ENCODE peak calls at places on chromosomes 2 and 18, in seven cellular contexts. One of them, this sample, is unnamed.

GRCh38 chr18:3648695-3649094 is 198.7 kb downstream of the TGIF1 start:
- DNase-seq in hepatocyte: no peak
- DNase-seq in kidney epithelial cell: no peak
- DNase-seq in dorsolateral prefrontal cortex: no peak
- DNase-seq in psoas muscle: no peak
- DNase-seq in thoracic aorta: no peak
- DNase-seq in GM12865: no peak
- DNase-seq in this sample: no peak

GRCh38 chr2:239817011-239817490 is 208.1 kb downstream of the NDUFA10 start:
- DNase-seq in GM12865: no peak
- DNase-seq in thoracic aorta: no peak
- DNase-seq in dorsolateral prefrontal cortex: peak; percentile 36
- DNase-seq in psoas muscle: no peak
- DNase-seq in kidney epithelial cell: no peak
- DNase-seq in hepatocyte: no peak
- DNase-seq in this sample: no peak

GRCh38 chr2:72143441-72144356 is 4.0 kb downstream of the CYP26B1 start:
- DNase-seq in hepatocyte: no peak
- DNase-seq in psoas muscle: peak; percentile 42
- DNase-seq in GM12865: no peak
- DNase-seq in dorsolateral prefrontal cortex: peak; percentile 56
- DNase-seq in kidney epithelial cell: no peak
- DNase-seq in thoracic aorta: no peak
- DNase-seq in this sample: no peak

GRCh38 chr18:23188391-23188790 is 53.1 kb downstream of the CABLES1 start:
- DNase-seq in thoracic aorta: no peak
- DNase-seq in GM12865: no peak
- DNase-seq in kidney epithelial cell: no peak
- DNase-seq in hepatocyte: no peak
- DNase-seq in dorsolateral prefrontal cortex: no peak
- DNase-seq in psoas muscle: no peak
- DNase-seq in this sample: no peak

GRCh38 chr2:25339121-25339738 is 2.5 kb downstream of the DNMT3A start:
- DNase-seq in psoas muscle: no peak
- DNase-seq in dorsolateral prefrontal cortex: no peak
- DNase-seq in hepatocyte: no peak
- DNase-seq in thoracic aorta: no peak
- DNase-seq in GM12865: no peak
- DNase-seq in kidney epithelial cell: no peak
- DNase-seq in this sample: no peak

GRCh38 chr2:24122-24521 is 22.2 kb downstream of the FAM110C start:
- DNase-seq in kidney epithelial cell: peak; percentile 43
- DNase-seq in psoas muscle: no peak
- DNase-seq in hepatocyte: no peak
- DNase-seq in GM12865: no peak
- DNase-seq in dorsolateral prefrontal cortex: no peak
- DNase-seq in thoracic aorta: no peak
- DNase-seq in this sample: no peak

GRCh38 chr2:128409326-128410034 is 90.8 kb upstream of the HS6ST1 start:
- DNase-seq in psoas muscle: no peak
- DNase-seq in kidney epithelial cell: no peak
- DNase-seq in hepatocyte: no peak
- DNase-seq in dorsolateral prefrontal cortex: peak; percentile 20
- DNase-seq in thoracic aorta: no peak
- DNase-seq in GM12865: no peak
- DNase-seq in this sample: no peak

GRCh38 chr2:189659734-189660133 is 1.5 kb upstream of the ASNSD1 start:
- DNase-seq in thoracic aorta: no peak
- DNase-seq in dorsolateral prefrontal cortex: no peak
- DNase-seq in psoas muscle: no peak
- DNase-seq in kidney epithelial cell: no peak
- DNase-seq in GM12865: no peak
- DNase-seq in hepatocyte: no peak
- DNase-seq in this sample: no peak

GRCh38 chr18:195651-196050 is 37.3 kb downstream of the USP14 start:
- DNase-seq in dorsolateral prefrontal cortex: no peak
- DNase-seq in psoas muscle: no peak
- DNase-seq in kidney epithelial cell: no peak
- DNase-seq in GM12865: no peak
- DNase-seq in hepatocyte: no peak
- DNase-seq in thoracic aorta: no peak
- DNase-seq in this sample: no peak

GRCh38 chr18:55927831-55928230 is 339.8 kb upstream of the TCF4 start:
- DNase-seq in thoracic aorta: no peak
- DNase-seq in GM12865: no peak
- DNase-seq in psoas muscle: no peak
- DNase-seq in hepatocyte: no peak
- DNase-seq in dorsolateral prefrontal cortex: no peak
- DNase-seq in kidney epithelial cell: no peak
- DNase-seq in this sample: no peak

GRCh38 chr2:24840164-24840869 is 47.1 kb downstream of the CENPO start:
- DNase-seq in dorsolateral prefrontal cortex: no peak
- DNase-seq in psoas muscle: no peak
- DNase-seq in thoracic aorta: no peak
- DNase-seq in kidney epithelial cell: no peak
- DNase-seq in hepatocyte: no peak
- DNase-seq in GM12865: no peak
- DNase-seq in this sample: no peak

GRCh38 chr2:74051504-74051903 is 66.8 kb downstream of the TET3 start:
- DNase-seq in dorsolateral prefrontal cortex: no peak
- DNase-seq in hepatocyte: no peak
- DNase-seq in GM12865: peak; percentile 48
- DNase-seq in psoas muscle: no peak
- DNase-seq in kidney epithelial cell: no peak
- DNase-seq in thoracic aorta: no peak
- DNase-seq in this sample: no peak
- H3K4me3 ChIP-seq in dorsolateral prefrontal cortex: no peak overlapping the region
- H3K4me3 ChIP-seq in hepatocyte: no peak overlapping the region
- H3K4me3 ChIP-seq in GM12865: no peak overlapping the region
- H3K4me3 ChIP-seq in psoas muscle: no peak overlapping the region
- H3K4me3 ChIP-seq in kidney epithelial cell: no peak overlapping the region
- H3K4me3 ChIP-seq in thoracic aorta: no peak overlapping the region
- H3K4me3 ChIP-seq in this sample: no peak overlapping the region

DNA sequence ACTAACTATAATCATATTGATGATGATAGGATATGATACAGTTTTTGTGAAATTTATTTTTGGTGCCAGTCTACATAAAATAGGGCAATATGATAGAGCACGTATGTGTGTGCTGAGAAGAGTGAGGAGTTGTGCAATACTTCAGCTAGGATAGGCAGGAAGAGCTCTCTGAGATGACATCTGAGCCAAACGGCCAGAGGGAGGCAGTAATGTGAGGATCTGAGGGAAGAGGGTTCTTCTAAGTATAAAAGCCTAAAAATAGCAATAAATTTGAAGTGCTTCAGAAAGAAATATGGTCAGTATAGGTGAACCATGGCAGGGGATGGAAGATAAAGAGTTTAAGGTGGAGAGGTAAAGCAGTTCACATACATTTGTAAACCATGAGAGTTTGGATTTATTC is 102.5 kb downstream of the OLA1 start:
- DNase-seq in dorsolateral prefrontal cortex: no peak
- DNase-seq in hepatocyte: peak; percentile 14
- DNase-seq in psoas muscle: no peak
- DNase-seq in GM12865: peak; percentile 6
- DNase-seq in thoracic aorta: no peak
- DNase-seq in kidney epithelial cell: no peak
- DNase-seq in this sample: no peak
- TF ChIP-seq CTCF in dorsolateral prefrontal cortex: no peak
- TF ChIP-seq CTCF in hepatocyte: peak; percentile 14
- TF ChIP-seq CTCF in psoas muscle: no peak
- TF ChIP-seq CTCF in GM12865: peak; percentile 2
- TF ChIP-seq CTCF in thoracic aorta: no peak
- TF ChIP-seq CTCF in kidney epithelial cell: peak; percentile 11
- TF ChIP-seq CTCF in this sample: no peak

GRCh38 chr18:32440478-32440877 is 30.2 kb downstream of the GAREM1 start:
- DNase-seq in hepatocyte: no peak
- DNase-seq in dorsolateral prefrontal cortex: no peak
- DNase-seq in psoas muscle: no peak
- DNase-seq in GM12865: no peak
- DNase-seq in thoracic aorta: no peak
- DNase-seq in kidney epithelial cell: no peak
- DNase-seq in this sample: no peak

GRCh38 chr18:32442575-32442974 is 28.1 kb downstream of the GAREM1 start:
- DNase-seq in dorsolateral prefrontal cortex: no peak
- DNase-seq in psoas muscle: no peak
- DNase-seq in GM12865: no peak
- DNase-seq in thoracic aorta: no peak
- DNase-seq in hepatocyte: no peak
- DNase-seq in kidney epithelial cell: no peak
- DNase-seq in this sample: no peak

GRCh38 chr18:32439802-32440201 is 30.9 kb downstream of the GAREM1 start:
- DNase-seq in thoracic aorta: no peak
- DNase-seq in kidney epithelial cell: no peak
- DNase-seq in dorsolateral prefrontal cortex: no peak
- DNase-seq in psoas muscle: no peak
- DNase-seq in GM12865: no peak
- DNase-seq in hepatocyte: no peak
- DNase-seq in this sample: no peak

GRCh38 chr18:32443356-32443755 is 27.3 kb downstream of the GAREM1 start:
- DNase-seq in hepatocyte: no peak
- DNase-seq in dorsolateral prefrontal cortex: no peak
- DNase-seq in kidney epithelial cell: no peak
- DNase-seq in GM12865: no peak
- DNase-seq in thoracic aorta: no peak
- DNase-seq in psoas muscle: no peak
- DNase-seq in this sample: no peak

GRCh38 chr18:32441536-32441935 is 29.1 kb downstream of the GAREM1 start:
- DNase-seq in GM12865: no peak
- DNase-seq in dorsolateral prefrontal cortex: no peak
- DNase-seq in thoracic aorta: no peak
- DNase-seq in psoas muscle: no peak
- DNase-seq in hepatocyte: no peak
- DNase-seq in kidney epithelial cell: no peak
- DNase-seq in this sample: no peak
- H3K4me3 ChIP-seq in GM12865: no peak overlapping the region
- H3K4me3 ChIP-seq in dorsolateral prefrontal cortex: peak overlapping the region; percentile 32
- H3K4me3 ChIP-seq in thoracic aorta: peak overlapping the region; percentile 45
- H3K4me3 ChIP-seq in psoas muscle: peak overlapping the region; percentile 32
- H3K4me3 ChIP-seq in hepatocyte: no peak overlapping the region
- H3K4me3 ChIP-seq in kidney epithelial cell: no peak overlapping the region
- H3K4me3 ChIP-seq in this sample: no peak overlapping the region

GRCh38 chr2:69692424-69692823 is 48.9 kb upstream of the AAK1 start:
- DNase-seq in hepatocyte: no peak
- DNase-seq in dorsolateral prefrontal cortex: no peak
- DNase-seq in thoracic aorta: no peak
- DNase-seq in GM12865: no peak
- DNase-seq in psoas muscle: no peak
- DNase-seq in kidney epithelial cell: no peak
- DNase-seq in this sample: no peak

GRCh38 chr2:69695850-69696216 is 46.1 kb upstream of the ANXA4 start:
- DNase-seq in thoracic aorta: no peak
- DNase-seq in hepatocyte: no peak
- DNase-seq in kidney epithelial cell: no peak
- DNase-seq in psoas muscle: no peak
- DNase-seq in GM12865: no peak
- DNase-seq in dorsolateral prefrontal cortex: no peak
- DNase-seq in this sample: no peak

GRCh38 chr2:69693472-69694450 is 48.2 kb upstream of the ANXA4 start:
- DNase-seq in kidney epithelial cell: no peak
- DNase-seq in GM12865: peak; percentile 83
- DNase-seq in thoracic aorta: no peak
- DNase-seq in hepatocyte: no peak
- DNase-seq in psoas muscle: no peak
- DNase-seq in dorsolateral prefrontal cortex: no peak
- DNase-seq in this sample: no peak

GRCh38 chr2:69694894-69695849 is 46.8 kb upstream of the ANXA4 start:
- DNase-seq in dorsolateral prefrontal cortex: no peak
- DNase-seq in hepatocyte: no peak
- DNase-seq in GM12865: no peak
- DNase-seq in kidney epithelial cell: peak; percentile 75
- DNase-seq in psoas muscle: no peak
- DNase-seq in thoracic aorta: no peak
- DNase-seq in this sample: no peak

GRCh38 chr2:69693059-69693458 is 48.9 kb upstream of the ANXA4 start:
- DNase-seq in psoas muscle: no peak
- DNase-seq in kidney epithelial cell: no peak
- DNase-seq in GM12865: no peak
- DNase-seq in dorsolateral prefrontal cortex: no peak
- DNase-seq in hepatocyte: no peak
- DNase-seq in thoracic aorta: no peak
- DNase-seq in this sample: no peak
- TF ChIP-seq CTCF in psoas muscle: no peak
- TF ChIP-seq CTCF in kidney epithelial cell: no peak
- TF ChIP-seq CTCF in GM12865: no peak
- TF ChIP-seq CTCF in dorsolateral prefrontal cortex: no peak
- TF ChIP-seq CTCF in hepatocyte: no peak
- TF ChIP-seq CTCF in thoracic aorta: no peak
- TF ChIP-seq CTCF in this sample: no peak

GRCh38 chr2:236334122-236334876 is 70.1 kb upstream of the ASB18 start:
- DNase-seq in psoas muscle: peak; percentile 55
- DNase-seq in GM12865: no peak
- DNase-seq in hepatocyte: no peak
- DNase-seq in dorsolateral prefrontal cortex: no peak
- DNase-seq in kidney epithelial cell: no peak
- DNase-seq in thoracic aorta: no peak
- DNase-seq in this sample: no peak

GRCh38 chr2:236335696-236336574 is 71.7 kb upstream of the ASB18 start:
- DNase-seq in kidney epithelial cell: no peak
- DNase-seq in hepatocyte: no peak
- DNase-seq in thoracic aorta: no peak
- DNase-seq in dorsolateral prefrontal cortex: no peak
- DNase-seq in psoas muscle: no peak
- DNase-seq in GM12865: no peak
- DNase-seq in this sample: no peak

GRCh38 chr2:236338495-236339184 is 74.4 kb upstream of the ASB18 start:
- DNase-seq in psoas muscle: no peak
- DNase-seq in hepatocyte: peak; percentile 56
- DNase-seq in GM12865: no peak
- DNase-seq in kidney epithelial cell: peak; percentile 2
- DNase-seq in thoracic aorta: no peak
- DNase-seq in dorsolateral prefrontal cortex: peak; percentile 81
- DNase-seq in this sample: no peak

GRCh38 chr2:236337465-236338325 is 73.5 kb upstream of the ASB18 start:
- DNase-seq in hepatocyte: no peak
- DNase-seq in GM12865: no peak
- DNase-seq in thoracic aorta: no peak
- DNase-seq in kidney epithelial cell: no peak
- DNase-seq in psoas muscle: no peak
- DNase-seq in dorsolateral prefrontal cortex: no peak
- DNase-seq in this sample: no peak

GRCh38 chr2:236336575-236337464 is 72.6 kb upstream of the ASB18 start:
- DNase-seq in dorsolateral prefrontal cortex: no peak
- DNase-seq in psoas muscle: no peak
- DNase-seq in thoracic aorta: no peak
- DNase-seq in GM12865: no peak
- DNase-seq in hepatocyte: no peak
- DNase-seq in kidney epithelial cell: no peak
- DNase-seq in this sample: no peak
- H3K4me3 ChIP-seq in dorsolateral prefrontal cortex: no peak overlapping the region
- H3K4me3 ChIP-seq in psoas muscle: no peak overlapping the region
- H3K4me3 ChIP-seq in thoracic aorta: no peak overlapping the region
- H3K4me3 ChIP-seq in GM12865: no peak overlapping the region
- H3K4me3 ChIP-seq in hepatocyte: no peak overlapping the region
- H3K4me3 ChIP-seq in kidney epithelial cell: no peak overlapping the region
- H3K4me3 ChIP-seq in this sample: no peak overlapping the region

GRCh38 chr2:150520887-150521664 is 33.6 kb upstream of the RND3 start:
- DNase-seq in psoas muscle: no peak
- DNase-seq in GM12865: peak; percentile 44
- DNase-seq in hepatocyte: no peak
- DNase-seq in dorsolateral prefrontal cortex: no peak
- DNase-seq in thoracic aorta: no peak
- DNase-seq in kidney epithelial cell: peak; percentile 49
- DNase-seq in this sample: no peak
- TF ChIP-seq CTCF in psoas muscle: no peak
- TF ChIP-seq CTCF in GM12865: no peak
- TF ChIP-seq CTCF in hepatocyte: no peak
- TF ChIP-seq CTCF in dorsolateral prefrontal cortex: no peak
- TF ChIP-seq CTCF in thoracic aorta: no peak
- TF ChIP-seq CTCF in kidney epithelial cell: no peak
- TF ChIP-seq CTCF in this sample: no peak

This sample was measured in LNCaP clone FGC.